ENCODE peak calls at places on chromosomes 6 and 20, in seven cellular contexts. D is heart left ventricle, W is lower lobe of right lung, U is A549, X is uterus, F is sigmoid colon, M is ovary. L is an unnamed sample.

GRCh38 chr20:32877507-32877906 is 18.8 kb downstream of the EFCAB8 start:
- DNase-seq in F (peak), M (no peak), U (no peak), W (no peak), X (no peak), D (no peak), L (no peak)

GRCh38 chr20:17097603-17098002 is 129.2 kb upstream of the PCSK2 start:
- DNase-seq in D (no peak), U (no peak), W (no peak), X (no peak), F (no peak), M (no peak), L (no peak)

GRCh38 chr6:39091163-39091562 is 23.8 kb downstream of the SAYSD1 start:
- DNase-seq in W (no peak), D (no peak), F (no peak), M (no peak), U (no peak), X (no peak), L (no peak)

GRCh38 chr6:17932362-17932852 is 55.0 kb downstream of the KIF13A start:
- DNase-seq in M (peak), F (peak), D (peak), U (peak), W (peak), X (peak), L (peak)

GRCh38 chr6:13011612-13012146 is 295.1 kb downstream of the PHACTR1 start:
- DNase-seq in X (no peak), M (no peak), U (no peak), F (no peak), D (no peak), W (no peak), L (no peak)

GRCh38 chr20:2101057-2101934 is at the start of gene STK35:
- DNase-seq in F (peak), X (peak), U (peak), W (no peak), D (no peak), M (peak), L (peak)

GRCh38 chr6:15569035-15569995 is 93.5 kb downstream of the DTNBP1 start:
- DNase-seq in M (no peak), W (no peak), U (no peak), X (no peak), D (no peak), F (no peak), L (no peak)

GRCh38 chr20:51262240-51262639 is 239.3 kb upstream of the KCNG1 start:
- DNase-seq in F (no peak), D (no peak), M (no peak), X (no peak), U (no peak), W (no peak), L (no peak)

GRCh38 chr6:154932562-154933027 is 62.5 kb upstream of the TIAM2 start:
- DNase-seq in D (no peak), W (no peak), M (no peak), X (no peak), F (no peak), U (peak), L (no peak)

GRCh38 chr6:83071023-83071422 is 3.6 kb downstream of the DOP1A start:
- DNase-seq in U (no peak), D (no peak), X (no peak), M (no peak), W (no peak), F (no peak), L (no peak)

GRCh38 chr20:47309806-47310426 is 46.6 kb downstream of the ZMYND8 start:
- DNase-seq in M (no peak), X (no peak), W (no peak), F (peak), D (no peak), U (no peak), L (peak)

GRCh38 chr20:63029358-63030121 is 22.8 kb upstream of the BHLHE23 start:
- DNase-seq in M (no peak), D (no peak), U (no peak), X (no peak), F (no peak), W (peak), L (no peak)

GRCh38 chr6:162271922-162272321 is 455.6 kb downstream of the PRKN start:
- DNase-seq in W (no peak), U (no peak), X (no peak), M (no peak), F (no peak), D (no peak), L (no peak)

GRCh38 chr20:25081730-25082497 is at the start of gene VSX1:
- DNase-seq in U (no peak), F (no peak), W (no peak), X (no peak), M (no peak), D (no peak), L (no peak)

GRCh38 chr20:25239387-25240370 is 8.2 kb upstream of the PYGB start:
- DNase-seq in D (no peak), M (no peak), X (no peak), W (no peak), F (peak), U (no peak), L (no peak)

GRCh38 chr6:109480993-109481480 is 2.0 kb downstream of the ZBTB24 start:
- DNase-seq in F (no peak), X (no peak), M (no peak), D (no peak), U (no peak), W (no peak), L (no peak)
- H3K4me3 ChIP-seq in F (no peak), X (no peak), M (no peak), D (no peak), U (no peak), W (peak), L (no peak)

GRCh38 chr20:10605547-10606195 is 68.1 kb downstream of the JAG1 start:
- DNase-seq in D (no peak), X (no peak), M (no peak), U (no peak), W (no peak), F (no peak), L (no peak)

GRCh38 chr20:10609726-10610125 is 64.1 kb downstream of the JAG1 start:
- DNase-seq in D (no peak), F (no peak), X (no peak), W (no peak), U (no peak), M (no peak), L (no peak)

GRCh38 chr20:10611357-10611756 is 62.4 kb downstream of the JAG1 start:
- DNase-seq in F (peak), W (no peak), D (peak), M (no peak), X (peak), U (peak), L (no peak)

GRCh38 chr20:10610266-10610665 is 63.5 kb downstream of the JAG1 start:
- DNase-seq in X (no peak), W (no peak), U (no peak), M (no peak), D (peak), F (no peak), L (no peak)

GRCh38 chr20:10609276-10609675 is 64.5 kb downstream of the JAG1 start:
- DNase-seq in X (peak), D (peak), U (no peak), W (no peak), M (peak), F (peak), L (peak)
- H3K27ac ChIP-seq in X (peak), D (peak), U (peak), W (peak), M (peak), F (peak), L (no peak)

GRCh38 chr6:160573943-160574342 is 90.1 kb downstream of the LPA start:
- DNase-seq in M (no peak), D (no peak), W (no peak), X (no peak), U (no peak), F (no peak), L (no peak)
- H3K4me3 ChIP-seq in M (no peak), D (no peak), W (no peak), X (no peak), U (no peak), F (no peak), L (no peak)

GRCh38 chr6:36577298-36577697 is 16.9 kb upstream of the SRSF3 start:
- DNase-seq in F (peak), X (no peak), D (no peak), W (no peak), U (peak), M (no peak), L (no peak)
- H3K27ac ChIP-seq in F (peak), X (no peak), D (no peak), W (peak), U (peak), M (no peak), L (no peak)

GRCh38 chr6:144578385-144579350 is 293.5 kb downstream of the UTRN start:
- DNase-seq in X (no peak), F (no peak), U (no peak), D (no peak), W (no peak), M (no peak), L (peak)
- H3K4me3 ChIP-seq in X (no peak), F (no peak), U (no peak), D (no peak), W (no peak), M (no peak), L (no peak)

GRCh38 chr6:5673016-5673415 is 333.7 kb downstream of the NRN1 start:
- DNase-seq in F (no peak), M (no peak), W (no peak), X (no peak), U (no peak), D (no peak), L (no peak)
- H3K27ac ChIP-seq in F (peak), M (no peak), W (no peak), X (no peak), U (no peak), D (no peak), L (no peak)

L was measured in adrenal gland.